ENCODE peak calls at places on chromosomes 5 and 9, in eight cellular contexts. A is uterus, X is HCT116, E is transverse colon, Y is spleen, F is heart left ventricle, N is testis, W is A549. J is an unnamed sample.
A peak's percentile ranks its signal among the peaks of the same experiment; 100 is the strongest.

GRCh38 chr5:140342287-140342686 is 4.1 kb downstream of the HBEGF start:
- DNase-seq in X (no peak), A (no peak), E (no peak), N (no peak), Y (peak; percentile 72), F (peak; percentile 41), W (no peak), J (no peak)

GRCh38 chr5:33854733-33855151 is 37.0 kb downstream of the ADAMTS12 start:
- DNase-seq in F (no peak), X (no peak), E (no peak), W (no peak), N (peak; percentile 30), Y (no peak), A (no peak), J (no peak)

GRCh38 chr9:87567988-87568800 is 70.5 kb downstream of the DAPK1 start:
- DNase-seq in E (no peak), W (no peak), Y (no peak), X (no peak), N (no peak), F (no peak), A (no peak), J (no peak)

GRCh38 chr5:157198277-157199058 is 17.8 kb downstream of the ITK start:
- DNase-seq in A (no peak), X (no peak), Y (no peak), N (no peak), F (no peak), E (peak; percentile 30), W (no peak), J (no peak)

GRCh38 chr9:104948277-104948676 is 20.3 kb upstream of the ABCA1 start:
- DNase-seq in E (no peak), N (no peak), A (no peak), Y (no peak), W (no peak), F (no peak), X (no peak), J (no peak)

GRCh38 chr9:89891221-89892052 is 286.6 kb downstream of the GADD45G start:
- DNase-seq in W (no peak), A (peak; percentile 60), N (peak; percentile 93), X (no peak), Y (peak; percentile 59), F (no peak), E (peak; percentile 30), J (peak; percentile 44)

GRCh38 chr5:123976393-123977029 is 464.5 kb downstream of the CSNK1G3 start:
- DNase-seq in E (no peak), W (no peak), Y (no peak), F (no peak), X (no peak), A (no peak), N (no peak), J (no peak)

GRCh38 chr9:124749811-124750210 is 21.3 kb downstream of the NR6A1 start:
- DNase-seq in X (no peak), Y (no peak), E (no peak), W (no peak), N (no peak), F (no peak), A (no peak), J (no peak)

GRCh38 chr5:98775962-98776687 is 2.7 kb downstream of the RGMB start:
- DNase-seq in W (no peak), F (no peak), A (no peak), E (no peak), Y (no peak), N (no peak), X (no peak), J (no peak)

GRCh38 chr5:125595095-125595494 is 828.1 kb upstream of the GRAMD2B start:
- DNase-seq in Y (no peak), N (peak; percentile 65), E (peak; percentile 48), A (peak; percentile 58), W (no peak), X (no peak), F (peak; percentile 59), J (no peak)

GRCh38 chr9:82255533-82255932 is 267.0 kb downstream of the SPATA31D1 start:
- DNase-seq in X (no peak), W (no peak), E (no peak), A (no peak), N (no peak), F (no peak), Y (no peak), J (no peak)

GRCh38 chr5:502325-503079 is 21.7 kb downstream of the SLC9A3 start:
- DNase-seq in F (no peak), X (no peak), Y (no peak), E (no peak), A (no peak), W (no peak), N (no peak), J (no peak)

GRCh38 chr5:499233-500209 is 24.7 kb downstream of the SLC9A3 start:
- DNase-seq in A (no peak), W (no peak), F (no peak), N (no peak), X (no peak), Y (no peak), E (no peak), J (no peak)

GRCh38 chr5:500491-500890 is 23.8 kb downstream of the SLC9A3 start:
- DNase-seq in E (no peak), Y (no peak), N (no peak), F (no peak), X (no peak), W (no peak), A (no peak), J (no peak)

GRCh38 chr5:501040-501832 is 23.0 kb downstream of the SLC9A3 start:
- DNase-seq in N (no peak), A (no peak), F (no peak), E (no peak), Y (no peak), W (no peak), X (no peak), J (no peak)

GRCh38 chr5:501833-502184 is 22.4 kb downstream of the SLC9A3 start:
- DNase-seq in N (no peak), F (no peak), E (no peak), A (no peak), W (no peak), Y (no peak), X (no peak), J (no peak)
- H3K4me3 ChIP-seq in N (no peak overlapping the region), F (no peak overlapping the region), E (no peak overlapping the region), A (no peak overlapping the region), W (no peak overlapping the region), Y (peak overlapping the region; percentile 19), X (no peak overlapping the region), J (no peak overlapping the region)

DNA sequence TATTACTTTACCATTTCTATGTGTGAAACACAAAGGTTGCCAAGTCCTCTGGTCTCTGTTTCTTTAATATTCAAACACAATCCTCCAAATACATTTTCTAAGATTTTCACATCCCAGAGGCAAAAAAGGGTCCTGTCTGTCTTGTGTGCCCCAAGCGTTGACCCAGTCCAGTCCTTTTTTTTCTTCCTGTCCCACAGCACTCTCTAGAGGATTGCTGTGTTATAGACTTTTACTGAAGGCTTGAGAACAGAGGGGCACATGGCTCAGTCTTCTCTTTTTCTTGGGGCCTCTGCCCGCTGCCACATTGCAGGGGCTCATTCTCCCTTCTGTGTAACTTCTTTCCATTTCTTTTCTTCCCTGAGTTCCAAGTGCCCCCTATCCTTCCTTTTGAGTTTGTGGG is 78.6 kb upstream of the SLC28A3 start:
- DNase-seq in W (no peak), Y (no peak), F (no peak), A (no peak), N (no peak), X (no peak), E (no peak), J (no peak)
- TF ChIP-seq POLR2A in W (no peak), Y (no peak), F (no peak), A (no peak), N (no peak), X (no peak), E (no peak), J (no peak)

GRCh38 chr5:35617435-35618296 is at the start of gene SPEF2:
- DNase-seq in X (peak; percentile 91), N (peak; percentile 92), Y (peak; percentile 92), E (peak; percentile 84), A (peak; percentile 83), W (peak; percentile 95), F (peak; percentile 81), J (peak; percentile 89)

GRCh38 chr5:35622974-35623373 is 5.3 kb downstream of the SPEF2 start:
- DNase-seq in E (no peak), F (no peak), Y (no peak), W (no peak), X (no peak), A (no peak), N (no peak), J (no peak)

GRCh38 chr5:35618791-35619190 is 1.1 kb downstream of the SPEF2 start:
- DNase-seq in W (no peak), Y (no peak), A (no peak), N (no peak), F (no peak), E (no peak), X (no peak), J (no peak)

GRCh38 chr5:35618297-35618636 is 604 bp downstream of the SPEF2 start:
- DNase-seq in F (no peak), W (no peak), N (no peak), E (no peak), Y (no peak), X (no peak), A (no peak), J (no peak)

DNA sequence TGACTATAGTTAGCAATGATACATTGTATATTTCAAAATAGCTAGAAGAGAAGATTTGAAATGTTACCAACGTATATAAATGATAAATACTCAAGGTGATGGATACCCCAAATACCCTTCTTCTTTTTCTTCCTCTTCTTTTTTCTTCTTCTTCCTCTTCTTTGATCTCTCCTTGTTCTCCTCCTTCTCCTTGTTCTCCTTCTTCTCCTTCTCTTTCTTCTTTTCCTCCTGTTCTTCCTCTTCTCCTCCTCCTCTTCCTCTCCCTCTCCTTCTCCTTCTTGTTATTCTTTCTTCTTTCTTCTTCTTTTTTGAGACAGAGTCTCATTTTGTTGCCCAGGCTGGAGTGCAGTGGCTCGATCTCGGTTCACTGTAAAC is 616 bp upstream of the SPEF2 start:
- DNase-seq in W (no peak), Y (no peak), N (no peak), F (no peak), A (no peak), X (no peak), E (no peak), J (no peak)
- H3K4me3 ChIP-seq in W (peak overlapping the region; percentile 87), Y (peak overlapping the region; percentile 87), N (peak overlapping the region; percentile 90), F (peak overlapping the region; percentile 86), A (peak overlapping the region; percentile 55), X (peak overlapping the region; percentile 86), E (peak overlapping the region; percentile 59), J (peak overlapping the region; percentile 84)

DNA sequence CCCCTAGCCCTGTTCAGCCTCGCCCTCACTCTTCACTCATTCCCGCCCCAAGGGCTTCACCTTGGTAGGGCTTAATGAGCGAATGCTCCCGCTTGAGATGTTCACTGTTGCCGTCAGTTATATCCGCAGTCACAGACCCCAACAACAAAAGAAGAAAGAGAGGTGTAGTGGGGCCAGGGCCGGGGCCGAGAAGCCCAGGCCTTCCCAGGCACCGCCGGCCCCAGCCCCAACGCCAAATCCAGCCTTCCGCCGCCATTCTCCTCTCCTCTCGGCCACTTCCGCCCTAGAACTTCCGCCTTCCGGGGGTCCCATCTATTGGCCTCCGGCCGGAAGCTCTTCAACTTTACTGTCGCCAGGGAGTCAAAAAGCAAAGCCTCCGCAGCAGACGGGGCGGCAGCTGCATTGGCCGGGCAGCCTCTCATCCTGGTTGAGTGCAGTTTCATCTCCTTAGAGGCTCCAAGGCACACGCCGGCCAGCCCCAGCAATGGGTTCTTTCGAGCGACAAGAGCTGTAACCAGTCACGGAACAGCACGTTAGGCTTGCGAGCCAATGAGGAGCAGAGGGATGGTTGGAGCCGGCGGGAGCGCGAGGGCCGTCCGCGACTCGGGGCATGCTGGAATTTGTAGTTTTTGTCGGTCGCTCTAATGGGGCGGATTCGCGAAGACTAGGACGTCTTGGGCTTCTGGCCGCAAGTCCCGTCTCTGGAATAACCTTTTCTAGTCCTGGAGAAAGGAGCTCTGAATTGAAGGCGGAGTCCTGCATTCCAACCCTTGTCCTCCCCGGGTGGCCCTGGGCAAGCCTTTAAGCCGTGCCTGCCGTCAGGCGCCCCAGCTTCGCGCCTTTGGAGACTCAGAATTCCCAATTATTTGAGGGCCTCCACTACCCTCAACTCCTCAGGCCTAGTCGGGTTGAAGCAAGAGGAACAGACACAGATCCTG is at the start of gene LMAN2:
- DNase-seq in N (peak; percentile 97), A (peak; percentile 95), E (peak; percentile 94), F (peak; percentile 96), X (peak; percentile 93), Y (peak; percentile 95), W (peak; percentile 97), J (peak; percentile 93)
- TF ChIP-seq POLR2A in N (no peak), A (no peak), E (peak; percentile 81), F (peak; percentile 67), X (peak; percentile 44), Y (no peak), W (peak; percentile 73), J (peak; percentile 79)